ENCODE peak calls at places on chromosomes 2 and 18, in nine cellular contexts. J, F, M, P, A, I, X, V and Z are unnamed samples.

GRCh38 chr2:30262716-30263309 is 31.5 kb downstream of the LBH start:
- DNase-seq in F (no peak), A (no peak), M (no peak), I (no peak), X (no peak), J (no peak), V (no peak), P (no peak), Z (no peak)

GRCh38 chr2:219987830-219988229 is 360.4 kb downstream of the SLC4A3 start:
- DNase-seq in I (peak), M (no peak), X (no peak), A (peak), V (no peak), P (no peak), J (peak), F (no peak), Z (peak)

GRCh38 chr2:224033601-224034000 is 5.5 kb downstream of the SERPINE2 start:
- DNase-seq in A (no peak), J (no peak), V (no peak), I (no peak), F (no peak), P (no peak), M (no peak), X (no peak), Z (peak)

GRCh38 chr18:76741346-76741745 is 81.0 kb upstream of the ZNF236 start:
- DNase-seq in A (no peak), X (no peak), J (no peak), P (no peak), I (no peak), M (no peak), F (no peak), V (no peak), Z (no peak)

GRCh38 chr2:170123593-170123992 is 54.4 kb upstream of the MYO3B start:
- DNase-seq in J (peak), P (no peak), A (no peak), F (peak), I (peak), M (no peak), V (no peak), X (no peak), Z (peak)

GRCh38 chr2:238376884-238377391 is 49.8 kb upstream of the ASB1 start:
- DNase-seq in X (peak), I (peak), P (no peak), M (no peak), A (no peak), J (no peak), V (no peak), F (no peak), Z (no peak)

GRCh38 chr2:28981016-28981441 is at the start of gene TOGARAM2:
- DNase-seq in J (no peak), M (no peak), I (peak), V (no peak), F (no peak), P (peak), X (no peak), A (no peak), Z (peak)

GRCh38 chr2:229153307-229153706 is 117.8 kb downstream of the PID1 start:
- DNase-seq in M (peak), A (no peak), X (no peak), I (no peak), J (no peak), F (no peak), V (no peak), P (no peak), Z (no peak)

GRCh38 chr2:96816836-96817702 is 1.0 kb downstream of the CNNM3 start:
- DNase-seq in V (peak), I (peak), J (no peak), P (no peak), A (peak), M (no peak), F (peak), X (peak), Z (peak)

GRCh38 chr18:57762686-57763085 is 40.4 kb downstream of the ATP8B1 start:
- DNase-seq in F (no peak), I (no peak), V (no peak), M (no peak), J (no peak), X (no peak), A (no peak), P (no peak), Z (no peak)

GRCh38 chr2:13696601-13697000 is 935.9 kb upstream of the LRATD1 start:
- DNase-seq in V (no peak), J (no peak), I (no peak), X (no peak), M (no peak), A (no peak), F (no peak), P (no peak), Z (no peak)

GRCh38 chr2:66034467-66034866 is 400.5 kb upstream of the MEIS1 start:
- DNase-seq in V (no peak), J (no peak), I (no peak), P (no peak), F (no peak), A (no peak), M (no peak), X (no peak), Z (no peak)

GRCh38 chr2:155250800-155251199 is 552.3 kb downstream of the KCNJ3 start:
- DNase-seq in F (peak), X (peak), J (no peak), P (no peak), I (no peak), M (no peak), A (peak), V (no peak), Z (no peak)

GRCh38 chr18:23703057-23703986 is 14.1 kb downstream of the LAMA3 start:
- DNase-seq in P (no peak), J (peak), F (peak), V (no peak), X (peak), A (peak), M (no peak), I (peak), Z (peak)

GRCh38 chr18:72672364-72673151 is 128.4 kb upstream of the CBLN2 start:
- DNase-seq in M (no peak), V (no peak), X (peak), I (peak), P (no peak), J (peak), F (peak), A (peak), Z (peak)

GRCh38 chr18:59091204-59091603 is 48.5 kb upstream of the SEC11C start:
- DNase-seq in X (no peak), M (no peak), A (no peak), F (peak), V (no peak), P (no peak), J (no peak), I (no peak), Z (no peak)
- TF ChIP-seq CTCF in X (no peak), M (no peak), A (no peak), F (no peak), V (no peak), P (no peak), J (no peak), I (no peak), Z (no peak)

GRCh38 chr2:46917628-46918027 is 2.0 kb upstream of the MCFD2 start:
- DNase-seq in X (peak), J (no peak), M (no peak), P (no peak), V (no peak), A (no peak), F (no peak), I (no peak), Z (no peak)
- H3K4me3 ChIP-seq in X (no peak), J (no peak), M (no peak), P (no peak), V (no peak), A (no peak), F (no peak), I (no peak), Z (no peak)

DNA sequence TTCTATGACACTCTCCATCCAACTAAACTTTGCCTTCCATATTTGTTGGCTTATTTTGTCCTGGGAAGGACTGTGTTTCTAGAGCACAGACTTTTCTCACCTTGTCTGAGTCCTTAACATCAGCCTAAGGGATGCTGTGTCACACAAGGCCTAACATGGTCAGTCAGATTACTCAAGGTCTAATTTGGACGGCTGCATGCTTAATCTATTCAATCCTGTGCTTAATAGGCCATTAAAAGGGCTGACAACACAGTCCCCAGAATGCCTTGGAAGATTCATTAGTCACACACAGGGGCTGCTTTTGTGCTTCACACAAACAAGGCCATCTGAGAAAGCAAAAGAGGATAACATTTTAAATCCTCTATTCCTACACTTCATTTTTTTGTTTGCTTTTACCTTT is 84.0 kb downstream of the DYNAP start:
- DNase-seq in I (no peak), F (no peak), A (peak), V (no peak), M (no peak), P (no peak), J (no peak), X (no peak), Z (no peak)
- TF ChIP-seq CTCF in I (no peak), F (no peak), A (no peak), V (no peak), M (no peak), P (no peak), J (no peak), X (no peak), Z (no peak)

GRCh38 chr2:161159829-161160225 is 401 bp upstream of the TANK start:
- DNase-seq in X (no peak), V (no peak), M (no peak), F (no peak), J (no peak), P (no peak), A (no peak), I (no peak), Z (no peak)
- H3K4me3 ChIP-seq in X (peak), V (peak), M (peak), F (peak), J (peak), P (peak), A (peak), I (peak), Z (peak)

DNA sequence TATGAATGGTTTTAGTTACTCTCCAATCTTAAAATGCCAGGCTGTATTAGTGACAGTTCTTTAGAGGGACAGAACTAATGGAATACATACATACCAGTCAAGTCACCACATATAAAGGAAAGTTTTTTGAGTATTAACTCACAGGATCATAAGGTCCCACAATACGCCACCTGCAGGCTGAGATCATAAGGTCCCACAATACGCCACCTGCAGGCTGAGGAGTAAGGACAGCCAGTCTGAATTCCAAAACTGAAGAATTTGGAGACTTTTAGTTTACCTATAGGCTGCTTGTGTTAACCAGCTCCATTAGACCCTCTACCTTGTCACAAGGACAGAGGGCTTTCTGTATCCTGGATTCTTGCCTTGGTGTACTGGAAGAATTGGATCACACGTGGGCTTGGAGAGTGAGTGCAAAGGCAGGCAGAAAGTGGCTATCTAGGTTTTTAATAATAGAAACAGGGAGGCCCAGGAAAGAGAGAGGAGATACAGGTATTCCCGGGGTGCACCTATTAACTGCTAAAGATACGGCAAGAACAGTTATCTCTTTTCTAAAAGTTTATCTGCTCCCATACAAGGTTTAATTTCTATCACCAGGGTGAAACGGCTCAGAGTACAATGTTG is 234.9 kb upstream of the CYRIA start:
- DNase-seq in M (no peak), P (no peak), I (no peak), J (no peak), F (peak), V (no peak), A (no peak), X (peak), Z (no peak)
- TF ChIP-seq CTCF in M (peak), P (peak), I (peak), J (peak), F (peak), V (peak), A (peak), X (peak), Z (peak)

GRCh38 chr2:135974036-135974435 is 11.4 kb downstream of the DARS1 start:
- DNase-seq in V (no peak), A (no peak), X (no peak), F (no peak), I (no peak), P (no peak), J (no peak), M (no peak), Z (no peak)
- H3K4me3 ChIP-seq in V (no peak), A (no peak), X (no peak), F (no peak), I (no peak), P (no peak), J (no peak), M (no peak), Z (no peak)

GRCh38 chr2:216448829-216449228 is 36.5 kb downstream of the SMARCAL1 start:
- DNase-seq in M (no peak), A (no peak), I (no peak), V (no peak), P (no peak), X (no peak), J (no peak), F (no peak), Z (no peak)

GRCh38 chr2:216447293-216447692 is 35.0 kb downstream of the SMARCAL1 start:
- DNase-seq in I (no peak), J (no peak), X (no peak), F (no peak), V (no peak), A (no peak), P (no peak), M (no peak), Z (no peak)

GRCh38 chr2:216453955-216454614 is 41.8 kb downstream of the SMARCAL1 start:
- DNase-seq in V (no peak), M (no peak), J (no peak), F (no peak), P (no peak), I (no peak), A (no peak), X (no peak), Z (no peak)

GRCh38 chr2:216450346-216450745 is 38.1 kb downstream of the SMARCAL1 start:
- DNase-seq in I (no peak), X (no peak), P (no peak), F (no peak), M (no peak), V (no peak), J (no peak), A (no peak), Z (no peak)

DNA sequence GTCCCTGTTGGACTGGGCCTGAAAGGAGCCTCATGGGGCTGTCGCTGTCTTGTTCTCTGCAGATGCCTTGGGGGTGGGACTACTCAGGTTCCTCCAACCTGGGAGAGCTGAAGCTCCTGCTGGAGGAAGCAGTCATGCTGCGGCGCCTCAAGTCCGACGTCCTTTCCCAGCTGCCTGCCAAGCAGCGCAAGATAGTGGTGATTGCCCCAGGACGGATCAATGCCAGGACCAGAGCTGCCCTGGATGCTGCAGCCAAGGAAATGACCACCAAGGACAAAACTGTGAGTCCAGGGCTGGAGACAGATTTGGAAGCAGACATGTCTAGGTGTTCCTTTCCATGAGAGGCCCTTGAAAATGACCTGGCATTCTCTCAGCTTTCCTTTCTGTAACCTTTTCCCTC is 38.5 kb downstream of the SMARCAL1 start:
- DNase-seq in A (no peak), V (no peak), I (no peak), P (no peak), M (no peak), F (no peak), J (no peak), X (no peak), Z (no peak)
- TF ChIP-seq CTCF in A (no peak), V (no peak), I (no peak), P (no peak), M (no peak), F (no peak), J (no peak), X (no peak), Z (no peak)